ENCODE peak calls at places on chromosomes 7 and 10, in ten cellular contexts. G is HT1080; M is stimulated activated CD4-positive, alpha-beta T cell treated with anti-CD3 and anti-CD28 coated beads, Interleukin-12 subunit alpha, Interleukin-12 subunit beta, amount 100 ng/mL, for 4 hours; Z is mesendoderm; C is T-helper 1 cell; E is activated T-cell treated with anti-CD3 and anti-CD28 coated beads for 48 hours; N is activated naive CD8-positive, alpha-beta T cell treated with anti-CD3 and anti-CD28 coated beads, Interleukin-2, amount 50 U/mL, for 24 hours; H is A549; X is posterior vena cava; I is nucleus accumbens. W is an unnamed sample.

GRCh38 chr10:8179081-8179480 is 124.6 kb downstream of the GATA3 start:
- DNase-seq in G (no peak), M (no peak), Z (no peak), C (no peak), E (no peak), N (no peak), H (no peak), X (no peak), I (no peak), W (no peak)

GRCh38 chr7:44595934-44596635 is 10.3 kb upstream of the OGDH start:
- DNase-seq in G (peak; percentile 34), M (no peak), Z (no peak), C (no peak), E (no peak), N (no peak), H (no peak), X (no peak), I (no peak), W (no peak)

GRCh38 chr10:8129438-8129837 is 75.0 kb downstream of the GATA3 start:
- DNase-seq in G (no peak), M (no peak), Z (no peak), C (no peak), E (no peak), N (no peak), H (no peak), X (no peak), I (no peak), W (no peak)

GRCh38 chr10:15843705-15844104 is 16.6 kb downstream of the MINDY3 start:
- DNase-seq in G (no peak), M (no peak), Z (no peak), C (no peak), E (no peak), N (no peak), H (no peak), X (no peak), I (no peak), W (no peak)

GRCh38 chr10:7186387-7187032 is 224.3 kb downstream of the SFMBT2 start:
- DNase-seq in G (no peak), M (no peak), Z (no peak), C (no peak), E (no peak), N (peak; percentile 8), H (no peak), X (no peak), I (no peak), W (no peak)

GRCh38 chr7:64951250-64951848 is 39.5 kb downstream of the ZNF117 start:
- DNase-seq in G (peak; percentile 15), M (no peak), Z (peak; percentile 39), C (no peak), E (no peak), N (no peak), H (peak; percentile 3), X (no peak), I (no peak), W (peak; percentile 45)

GRCh38 chr10:49115015-49115795 is at the start of gene VSTM4:
- DNase-seq in G (peak; percentile 31), M (no peak), Z (peak; percentile 63), C (no peak), E (peak; percentile 17), N (no peak), H (no peak), X (no peak), I (no peak), W (no peak)

GRCh38 chr10:14374745-14375445 is 44.2 kb upstream of the FRMD4A start:
- DNase-seq in G (no peak), M (no peak), Z (no peak), C (no peak), E (no peak), N (no peak), H (no peak), X (no peak), I (no peak), W (no peak)

GRCh38 chr10:119896061-119896655 is 3.6 kb downstream of the SEC23IP start:
- DNase-seq in G (peak; percentile 42), M (no peak), Z (no peak), C (no peak), E (no peak), N (no peak), H (no peak), X (no peak), I (no peak), W (no peak)

GRCh38 chr10:29057712-29058426 is 231.0 kb upstream of the LYZL1 start:
- DNase-seq in G (no peak), M (no peak), Z (peak; percentile 48), C (no peak), E (no peak), N (no peak), H (no peak), X (no peak), I (no peak), W (no peak)

GRCh38 chr10:100370561-100370975 is 23.5 kb downstream of the SCD start:
- DNase-seq in G (peak; percentile 64), M (no peak), Z (no peak), C (peak; percentile 7), E (no peak), N (peak; percentile 30), H (no peak), X (no peak), I (no peak), W (no peak)

GRCh38 chr7:90980545-90980944 is 283.7 kb upstream of the FZD1 start:
- DNase-seq in G (no peak), M (no peak), Z (no peak), C (no peak), E (no peak), N (no peak), H (no peak), X (no peak), I (no peak), W (no peak)

GRCh38 chr10:80506189-80506575 is 31.5 kb upstream of the SH2D4B start:
- DNase-seq in G (peak; percentile 89), M (no peak), Z (peak; percentile 97), C (no peak), E (no peak), N (no peak), H (peak; percentile 90), X (no peak), I (no peak), W (no peak)

GRCh38 chr10:79242620-79243152 is 104.6 kb upstream of the PPIF start:
- DNase-seq in G (no peak), M (peak; percentile 51), Z (peak; percentile 90), C (peak; percentile 18), E (peak; percentile 69), N (peak; percentile 68), H (no peak), X (peak; percentile 89), I (peak; percentile 52), W (peak; percentile 50)

GRCh38 chr10:126375926-126376554 is 12.2 kb downstream of the ADAM12 start:
- DNase-seq in G (peak; percentile 74), M (no peak), Z (no peak), C (no peak), E (no peak), N (no peak), H (no peak), X (no peak), I (no peak), W (no peak)

GRCh38 chr7:1800876-1801275 is 130.8 kb downstream of the ELFN1 start:
- DNase-seq in G (no peak), M (no peak), Z (no peak), C (no peak), E (no peak), N (no peak), H (no peak), X (no peak), I (no peak), W (no peak)

GRCh38 chr10:80104066-80104926 is 25.8 kb downstream of the TMEM254 start:
- DNase-seq in G (peak; percentile 32), M (no peak), Z (peak; percentile 25), C (peak; percentile 9), E (no peak), N (no peak), H (no peak), X (no peak), I (no peak), W (no peak)

GRCh38 chr7:50857804-50858203 is 75.1 kb upstream of the GRB10 start:
- DNase-seq in G (no peak), M (no peak), Z (no peak), C (no peak), E (no peak), N (no peak), H (no peak), X (peak; percentile 31), I (no peak), W (peak; percentile 67)

GRCh38 chr7:26624431-26624830 is 240.0 kb downstream of the SKAP2 start:
- DNase-seq in G (no peak), M (no peak), Z (no peak), C (no peak), E (no peak), N (no peak), H (no peak), X (no peak), I (no peak), W (no peak)

GRCh38 chr10:94315975-94316464 is 46.7 kb downstream of the NOC3L start:
- DNase-seq in G (no peak), M (no peak), Z (no peak), C (no peak), E (no peak), N (no peak), H (no peak), X (no peak), I (no peak), W (no peak)